ENCODE peak calls at places on chromosome 17, in four cellular contexts. One of them, this sample, is unnamed. For H3K4me1, the result is how much of the 10 kb centered on the place peaks cover.

GRCh38 chr17:78617371-78618061 is 40.3 kb upstream of the DNAH17 start:
- DNase-seq in right lobe of liver: no peak
- DNase-seq in uterus: no peak
- DNase-seq in naive thymus-derived CD4-positive, alpha-beta T cell: no peak
- DNase-seq in this sample: no peak

GRCh38 chr17:62565817-62566216 is 61.7 kb upstream of the MRC2 start:
- DNase-seq in right lobe of liver: no peak
- DNase-seq in uterus: no peak
- DNase-seq in naive thymus-derived CD4-positive, alpha-beta T cell: no peak
- DNase-seq in this sample: no peak

GRCh38 chr17:65047939-65048338 is 8.6 kb downstream of the GNA13 start:
- DNase-seq in right lobe of liver: no peak
- DNase-seq in uterus: no peak
- DNase-seq in naive thymus-derived CD4-positive, alpha-beta T cell: no peak
- DNase-seq in this sample: no peak

GRCh38 chr17:37220609-37220953 is 155.2 kb upstream of the C17orf78 start:
- DNase-seq in right lobe of liver: no peak
- DNase-seq in uterus: no peak
- DNase-seq in naive thymus-derived CD4-positive, alpha-beta T cell: no peak
- DNase-seq in this sample: no peak

GRCh38 chr17:37239690-37240344 is 136.0 kb upstream of the C17orf78 start:
- DNase-seq in right lobe of liver: no peak
- DNase-seq in uterus: no peak
- DNase-seq in naive thymus-derived CD4-positive, alpha-beta T cell: peak
- DNase-seq in this sample: no peak

GRCh38 chr17:78124836-78125137 is 3.8 kb downstream of the TMC6 start:
- DNase-seq in right lobe of liver: no peak
- DNase-seq in uterus: no peak
- DNase-seq in naive thymus-derived CD4-positive, alpha-beta T cell: no peak
- DNase-seq in this sample: no peak

GRCh38 chr17:29972277-29972676 is 30.8 kb downstream of the EFCAB5 start:
- DNase-seq in right lobe of liver: no peak
- DNase-seq in uterus: no peak
- DNase-seq in naive thymus-derived CD4-positive, alpha-beta T cell: no peak
- DNase-seq in this sample: no peak

GRCh38 chr17:33240397-33240796 is 52.7 kb downstream of the ASIC2 start:
- DNase-seq in right lobe of liver: no peak
- DNase-seq in uterus: no peak
- DNase-seq in naive thymus-derived CD4-positive, alpha-beta T cell: no peak
- DNase-seq in this sample: no peak

GRCh38 chr17:61307905-61308886 is 91.4 kb upstream of the TBX2 start:
- DNase-seq in right lobe of liver: no peak
- DNase-seq in uterus: peak
- DNase-seq in naive thymus-derived CD4-positive, alpha-beta T cell: no peak
- DNase-seq in this sample: no peak

GRCh38 chr17:65057520-65058075 is 1.1 kb upstream of the GNA13 start:
- DNase-seq in right lobe of liver: peak
- DNase-seq in uterus: peak
- DNase-seq in naive thymus-derived CD4-positive, alpha-beta T cell: no peak
- DNase-seq in this sample: no peak

GRCh38 chr17:75383842-75384195 is 21.7 kb downstream of the GRB2 start:
- DNase-seq in right lobe of liver: no peak
- DNase-seq in uterus: no peak
- DNase-seq in naive thymus-derived CD4-positive, alpha-beta T cell: no peak
- DNase-seq in this sample: no peak

GRCh38 chr17:50596191-50597037 is 35.9 kb downstream of the CACNA1G start:
- DNase-seq in right lobe of liver: no peak
- DNase-seq in uterus: no peak
- DNase-seq in naive thymus-derived CD4-positive, alpha-beta T cell: no peak
- DNase-seq in this sample: peak

GRCh38 chr17:32319548-32319905 is 22.4 kb downstream of the C17orf75 start:
- DNase-seq in right lobe of liver: peak
- DNase-seq in uterus: peak
- DNase-seq in naive thymus-derived CD4-positive, alpha-beta T cell: peak
- DNase-seq in this sample: peak

GRCh38 chr17:17987901-17988300 is 15.2 kb downstream of the DRC3 start:
- DNase-seq in right lobe of liver: no peak
- DNase-seq in uterus: no peak
- DNase-seq in naive thymus-derived CD4-positive, alpha-beta T cell: no peak
- DNase-seq in this sample: no peak

GRCh38 chr17:72176902-72177660 is 56.3 kb downstream of the SOX9 start:
- DNase-seq in right lobe of liver: no peak
- DNase-seq in uterus: no peak
- DNase-seq in naive thymus-derived CD4-positive, alpha-beta T cell: no peak
- DNase-seq in this sample: no peak

GRCh38 chr17:7922499-7923289 is 6.6 kb upstream of the RNF227 start:
- DNase-seq in right lobe of liver: peak
- DNase-seq in uterus: peak
- DNase-seq in naive thymus-derived CD4-positive, alpha-beta T cell: peak
- DNase-seq in this sample: no peak

GRCh38 chr17:4708436-4708835 is 2.0 kb upstream of the ARRB2 start:
- DNase-seq in right lobe of liver: no peak
- DNase-seq in uterus: no peak
- DNase-seq in naive thymus-derived CD4-positive, alpha-beta T cell: peak
- DNase-seq in this sample: no peak

GRCh38 chr17:60075981-60076380 is 2.7 kb downstream of the HEATR6 start:
- DNase-seq in right lobe of liver: no peak
- DNase-seq in uterus: no peak
- DNase-seq in naive thymus-derived CD4-positive, alpha-beta T cell: no peak
- DNase-seq in this sample: no peak

GRCh38 chr17:74190154-74190553 is 13.3 kb upstream of the RPL38 start:
- DNase-seq in right lobe of liver: no peak
- DNase-seq in uterus: no peak
- DNase-seq in naive thymus-derived CD4-positive, alpha-beta T cell: peak
- DNase-seq in this sample: no peak

GRCh38 chr17:40373999-40374398 is 9.5 kb upstream of the GJD3 start:
- DNase-seq in right lobe of liver: no peak
- DNase-seq in uterus: no peak
- DNase-seq in naive thymus-derived CD4-positive, alpha-beta T cell: no peak
- DNase-seq in this sample: no peak

GRCh38 chr17:27455569-27455913 is 707 bp upstream of the KSR1 start:
- DNase-seq in right lobe of liver: no peak
- DNase-seq in uterus: no peak
- DNase-seq in naive thymus-derived CD4-positive, alpha-beta T cell: no peak
- DNase-seq in this sample: no peak
- H3K4me3 ChIP-seq in right lobe of liver: peak
- H3K4me3 ChIP-seq in uterus: peak
- H3K4me3 ChIP-seq in naive thymus-derived CD4-positive, alpha-beta T cell: peak
- H3K4me3 ChIP-seq in this sample: peak

DNA sequence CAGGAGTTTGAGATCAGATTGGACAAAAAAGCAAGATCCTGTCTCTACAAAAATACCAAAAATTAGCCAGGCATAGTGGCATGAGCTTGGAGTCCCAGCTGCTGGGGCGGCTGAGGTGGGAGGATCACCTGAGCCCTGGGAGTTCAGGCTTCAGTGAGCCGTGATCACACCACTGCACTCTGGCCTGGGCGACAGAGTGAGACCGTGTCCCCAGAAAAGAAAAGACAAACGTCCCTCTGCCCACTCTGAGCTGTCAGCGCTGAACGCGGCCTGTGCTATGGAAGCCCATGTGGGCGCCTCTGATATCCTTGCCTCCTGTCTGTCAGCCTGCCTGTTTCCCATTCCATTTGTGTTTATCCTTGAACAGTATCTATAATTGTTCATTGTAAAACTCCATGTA is 50.8 kb downstream of the FOXK2 start:
- DNase-seq in right lobe of liver: no peak
- DNase-seq in uterus: no peak
- DNase-seq in naive thymus-derived CD4-positive, alpha-beta T cell: no peak
- DNase-seq in this sample: no peak
- H3K27ac ChIP-seq in right lobe of liver: no peak
- H3K27ac ChIP-seq in uterus: no peak
- H3K27ac ChIP-seq in naive thymus-derived CD4-positive, alpha-beta T cell: no peak
- H3K27ac ChIP-seq in this sample: no peak

GRCh38 chr17:69075823-69076222 is 15.1 kb upstream of the ABCA9 start:
- DNase-seq in right lobe of liver: no peak
- DNase-seq in uterus: no peak
- DNase-seq in naive thymus-derived CD4-positive, alpha-beta T cell: no peak
- DNase-seq in this sample: no peak
- H3K4me1 ChIP-seq in right lobe of liver: under half
- H3K4me1 ChIP-seq in uterus: under half
- H3K4me1 ChIP-seq in naive thymus-derived CD4-positive, alpha-beta T cell: under half
- H3K4me1 ChIP-seq in this sample: under half

GRCh38 chr17:36107660-36108059 is 4.0 kb downstream of the CCL4 start:
- DNase-seq in right lobe of liver: no peak
- DNase-seq in uterus: no peak
- DNase-seq in naive thymus-derived CD4-positive, alpha-beta T cell: no peak
- DNase-seq in this sample: no peak

GRCh38 chr17:36105718-36106117 is 2.1 kb downstream of the CCL4 start:
- DNase-seq in right lobe of liver: no peak
- DNase-seq in uterus: no peak
- DNase-seq in naive thymus-derived CD4-positive, alpha-beta T cell: no peak
- DNase-seq in this sample: no peak

DNA sequence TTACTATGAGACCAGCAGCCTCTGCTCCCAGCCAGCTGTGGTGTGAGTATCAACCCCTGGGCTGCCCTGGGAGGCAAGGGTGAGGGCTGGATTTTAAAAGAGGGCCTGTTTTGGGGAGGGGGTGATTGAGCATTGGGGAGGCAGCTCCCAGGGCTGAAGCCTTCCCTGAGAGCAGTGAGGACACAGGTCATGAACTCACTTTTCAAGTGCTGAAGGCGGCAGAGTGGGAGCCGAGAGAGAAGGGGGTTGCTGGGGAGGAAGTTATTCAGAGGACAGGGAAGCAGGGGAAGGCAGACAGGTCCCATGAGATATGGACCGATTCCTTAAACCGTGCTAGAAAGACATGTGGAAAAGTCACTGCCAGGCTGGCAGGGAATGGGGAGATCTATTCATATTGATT is 974 bp downstream of the CCL4 start:
- DNase-seq in right lobe of liver: no peak
- DNase-seq in uterus: no peak
- DNase-seq in naive thymus-derived CD4-positive, alpha-beta T cell: no peak
- DNase-seq in this sample: no peak
- H3K4me3 ChIP-seq in right lobe of liver: no peak
- H3K4me3 ChIP-seq in uterus: no peak
- H3K4me3 ChIP-seq in naive thymus-derived CD4-positive, alpha-beta T cell: peak
- H3K4me3 ChIP-seq in this sample: no peak

GRCh38 chr17:57466042-57466471 is 209.7 kb downstream of the MSI2 start:
- DNase-seq in right lobe of liver: no peak
- DNase-seq in uterus: no peak
- DNase-seq in naive thymus-derived CD4-positive, alpha-beta T cell: no peak
- DNase-seq in this sample: no peak
- H3K27ac ChIP-seq in right lobe of liver: no peak
- H3K27ac ChIP-seq in uterus: no peak
- H3K27ac ChIP-seq in naive thymus-derived CD4-positive, alpha-beta T cell: no peak
- H3K27ac ChIP-seq in this sample: no peak

DNA sequence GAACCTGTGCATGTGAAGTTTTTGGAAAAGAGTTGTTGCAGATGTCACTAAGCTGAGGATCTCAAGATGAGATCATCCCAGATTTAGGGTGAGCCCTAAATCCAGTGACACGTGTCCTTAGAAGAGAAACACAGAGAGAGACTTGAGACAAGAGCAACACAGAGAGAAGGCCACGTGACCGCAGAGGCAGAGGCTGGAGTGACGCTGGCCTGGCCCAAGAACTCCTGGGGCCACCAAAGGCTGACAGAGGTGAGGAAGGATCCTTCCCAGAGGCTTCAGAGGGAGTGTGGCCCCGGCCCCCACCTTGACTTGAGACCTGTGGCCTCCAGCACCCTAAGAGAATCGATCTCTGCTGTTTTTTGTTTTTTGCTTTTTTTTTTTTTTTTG is 12.1 kb upstream of the RHBDF2 start:
- DNase-seq in right lobe of liver: no peak
- DNase-seq in uterus: no peak
- DNase-seq in naive thymus-derived CD4-positive, alpha-beta T cell: no peak
- DNase-seq in this sample: no peak
- H3K4me1 ChIP-seq in right lobe of liver: under half
- H3K4me1 ChIP-seq in uterus: under half
- H3K4me1 ChIP-seq in naive thymus-derived CD4-positive, alpha-beta T cell: half or more
- H3K4me1 ChIP-seq in this sample: under half

DNA sequence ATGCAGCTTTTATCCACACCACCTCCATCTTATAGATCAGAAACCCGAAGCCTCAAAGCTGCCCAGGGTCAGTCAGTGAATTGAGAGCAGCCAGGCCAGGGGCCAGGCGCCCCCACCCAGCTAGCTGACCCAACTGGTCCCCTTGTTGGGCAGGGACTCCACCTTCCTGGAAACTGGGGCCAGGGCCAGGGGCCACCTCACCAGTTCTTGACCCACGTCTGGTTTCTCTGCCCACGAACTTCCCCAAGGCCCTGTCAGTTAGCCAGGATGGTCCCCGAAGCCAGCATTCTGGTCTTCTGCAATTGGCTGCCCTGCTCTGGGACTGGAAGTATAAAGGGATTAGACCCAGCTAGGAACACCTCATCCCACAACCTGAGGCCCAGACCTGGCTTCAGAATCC is 2.4 kb downstream of the FAM83G start:
- DNase-seq in right lobe of liver: no peak
- DNase-seq in uterus: no peak
- DNase-seq in naive thymus-derived CD4-positive, alpha-beta T cell: no peak
- DNase-seq in this sample: no peak
- H3K4me3 ChIP-seq in right lobe of liver: no peak
- H3K4me3 ChIP-seq in uterus: no peak
- H3K4me3 ChIP-seq in naive thymus-derived CD4-positive, alpha-beta T cell: no peak
- H3K4me3 ChIP-seq in this sample: no peak

GRCh38 chr17:28446716-28447395 is 26.6 kb upstream of the SLC13A2 start:
- DNase-seq in right lobe of liver: no peak
- DNase-seq in uterus: no peak
- DNase-seq in naive thymus-derived CD4-positive, alpha-beta T cell: no peak
- DNase-seq in this sample: no peak

GRCh38 chr17:28449861-28450260 is 23.6 kb upstream of the SLC13A2 start:
- DNase-seq in right lobe of liver: no peak
- DNase-seq in uterus: no peak
- DNase-seq in naive thymus-derived CD4-positive, alpha-beta T cell: no peak
- DNase-seq in this sample: no peak

GRCh38 chr17:28443901-28444638 is 29.4 kb upstream of the SLC13A2 start:
- DNase-seq in right lobe of liver: peak
- DNase-seq in uterus: no peak
- DNase-seq in naive thymus-derived CD4-positive, alpha-beta T cell: no peak
- DNase-seq in this sample: no peak

GRCh38 chr17:28447396-28447760 is 26.1 kb upstream of the SLC13A2 start:
- DNase-seq in right lobe of liver: no peak
- DNase-seq in uterus: no peak
- DNase-seq in naive thymus-derived CD4-positive, alpha-beta T cell: no peak
- DNase-seq in this sample: no peak
- H3K27ac ChIP-seq in right lobe of liver: no peak
- H3K27ac ChIP-seq in uterus: no peak
- H3K27ac ChIP-seq in naive thymus-derived CD4-positive, alpha-beta T cell: no peak
- H3K27ac ChIP-seq in this sample: no peak

This sample was measured in iPS DF 6.9.